ENCODE peak calls at places on chromosomes 6 and 20, in eight cellular contexts. G is left cardiac atrium; Z is activated CD8-positive, alpha-beta T cell treated with anti-CD3 and anti-CD28 coated beads for 36 hours; N is HS-5; S is uterus; D is CD8-positive, alpha-beta T cell; Q is activated CD4-positive, alpha-beta T cell treated with anti-CD3 and anti-CD28 coated beads, Interleukin-2, amount 50 U/mL, for 1 hour; F is mucosa of gallbladder. P is an unnamed sample.

GRCh38 chr6:151051164-151051563 is 185.7 kb downstream of the MTHFD1L start:
- DNase-seq in G (no peak), Z (peak), N (no peak), S (no peak), D (no peak), Q (no peak), F (no peak), P (no peak)

GRCh38 chr6:133835901-133836300 is 53.0 kb upstream of the TCF21 start:
- DNase-seq in G (no peak), Z (no peak), N (no peak), S (no peak), D (no peak), Q (no peak), F (no peak), P (no peak)

GRCh38 chr20:3782597-3782996 is 1.3 kb upstream of the SPEF1 start:
- DNase-seq in G (no peak), Z (no peak), N (no peak), S (no peak), D (no peak), Q (no peak), F (no peak), P (no peak)

GRCh38 chr6:31083742-31084354 is 28.5 kb downstream of the C6orf15 start:
- DNase-seq in G (no peak), Z (peak), N (peak), S (no peak), D (peak), Q (peak), F (peak), P (peak)

GRCh38 chr20:59386819-59387218 is 86.4 kb downstream of the EDN3 start:
- DNase-seq in G (no peak), Z (no peak), N (no peak), S (no peak), D (no peak), Q (no peak), F (no peak), P (no peak)

GRCh38 chr6:136403166-136403980 is 113.7 kb upstream of the BCLAF1 start:
- DNase-seq in G (no peak), Z (no peak), N (peak), S (peak), D (no peak), Q (no peak), F (no peak), P (peak)

GRCh38 chr6:15907914-15908518 is 220.9 kb upstream of the MYLIP start:
- DNase-seq in G (no peak), Z (no peak), N (no peak), S (no peak), D (no peak), Q (no peak), F (peak), P (no peak)

GRCh38 chr6:117191009-117191408 is 74.3 kb upstream of the VGLL2 start:
- DNase-seq in G (no peak), Z (no peak), N (no peak), S (no peak), D (no peak), Q (no peak), F (no peak), P (no peak)

GRCh38 chr6:26660096-26660425 is 515 bp upstream of the ZNF322 start:
- DNase-seq in G (no peak), Z (peak), N (no peak), S (no peak), D (peak), Q (no peak), F (no peak), P (no peak)

GRCh38 chr6:30213999-30214982 is 1.1 kb upstream of the TRIM26 start:
- DNase-seq in G (peak), Z (peak), N (peak), S (peak), D (peak), Q (peak), F (peak), P (peak)

GRCh38 chr6:35081426-35081851 is 59.7 kb downstream of the TCP11 start:
- DNase-seq in G (no peak), Z (no peak), N (no peak), S (peak), D (no peak), Q (no peak), F (no peak), P (peak)

GRCh38 chr6:145468534-145468933 is 266.8 kb downstream of the EPM2A start:
- DNase-seq in G (no peak), Z (no peak), N (no peak), S (no peak), D (no peak), Q (no peak), F (no peak), P (no peak)

GRCh38 chr20:40687384-40688128 is 1.5 kb downstream of the MAFB start:
- DNase-seq in G (peak), Z (no peak), N (no peak), S (peak), D (no peak), Q (no peak), F (peak), P (no peak)

GRCh38 chr6:3997144-3997770 is 81.7 kb downstream of the FAM217A start:
- DNase-seq in G (no peak), Z (no peak), N (no peak), S (no peak), D (no peak), Q (no peak), F (no peak), P (no peak)

GRCh38 chr6:163583558-163583957 is 169.0 kb downstream of the QKI start:
- DNase-seq in G (no peak), Z (no peak), N (no peak), S (no peak), D (no peak), Q (no peak), F (no peak), P (no peak)

GRCh38 chr6:111551521-111552231 is 54.0 kb downstream of the TRAF3IP2 start:
- DNase-seq in G (no peak), Z (no peak), N (no peak), S (no peak), D (no peak), Q (no peak), F (peak), P (no peak)

GRCh38 chr6:24838994-24839393 is 40.3 kb upstream of the ARMH2 start:
- DNase-seq in G (no peak), Z (no peak), N (no peak), S (no peak), D (peak), Q (no peak), F (no peak), P (no peak)

GRCh38 chr6:36504982-36505381 is 42.3 kb downstream of the STK38 start:
- DNase-seq in G (no peak), Z (no peak), N (no peak), S (no peak), D (no peak), Q (no peak), F (no peak), P (no peak)

GRCh38 chr20:10469599-10469998 is 34.5 kb downstream of the SLX4IP start:
- DNase-seq in G (peak), Z (peak), N (no peak), S (peak), D (no peak), Q (no peak), F (peak), P (peak)

GRCh38 chr6:163335671-163336545 is 78.6 kb upstream of the QKI start:
- DNase-seq in G (peak), Z (no peak), N (no peak), S (peak), D (no peak), Q (no peak), F (peak), P (no peak)

GRCh38 chr20:62337558-62338293 is 29.4 kb downstream of the LAMA5 start:
- DNase-seq in G (no peak), Z (no peak), N (no peak), S (no peak), D (no peak), Q (no peak), F (no peak), P (no peak)

GRCh38 chr20:55977723-55978481 is 27.4 kb downstream of the CBLN4 start:
- DNase-seq in G (no peak), Z (no peak), N (no peak), S (peak), D (no peak), Q (no peak), F (no peak), P (no peak)

GRCh38 chr6:136921936-136922679 is at the start of gene SLC35D3:
- DNase-seq in G (no peak), Z (peak), N (no peak), S (no peak), D (no peak), Q (no peak), F (no peak), P (peak)

GRCh38 chr6:42013134-42013516 is 37.2 kb upstream of the TAF8 start:
- DNase-seq in G (no peak), Z (no peak), N (no peak), S (no peak), D (no peak), Q (no peak), F (no peak), P (no peak)

GRCh38 chr20:59752101-59752586 is 147.8 kb downstream of the PHACTR3 start:
- DNase-seq in G (peak), Z (no peak), N (no peak), S (no peak), D (no peak), Q (no peak), F (no peak), P (peak)

GRCh38 chr20:25532015-25532751 is 53.1 kb downstream of the NINL start:
- DNase-seq in G (no peak), Z (no peak), N (no peak), S (no peak), D (no peak), Q (no peak), F (no peak), P (no peak)

P was measured in NB4.